ENCODE peak calls at places on chromosomes 4 and X, in four cellular contexts. I is stimulated activated CD4-positive, alpha-beta T cell treated with anti-CD3 and anti-CD28 coated beads, Interleukin-2, amount 100 ng/mL, for 48 hours; U is substantia nigra; P is NCI-H1417. K is an unnamed sample.

GRCh38 chrX:15474058-15474457 is 19.1 kb downstream of the PIR start:
- DNase-seq in I (no peak), U (no peak), P (no peak), K (no peak)

GRCh38 chr4:6338175-6338950 is 68.7 kb downstream of the WFS1 start:
- DNase-seq in I (no peak), U (no peak), P (no peak), K (no peak)

GRCh38 chr4:42600578-42600977 is 56.3 kb downstream of the ATP8A1 start:
- DNase-seq in I (no peak), U (no peak), P (no peak), K (peak; percentile 2)

GRCh38 chr4:6502747-6503465 is 30.5 kb upstream of the PPP2R2C start:
- DNase-seq in I (no peak), U (no peak), P (no peak), K (no peak)

GRCh38 chr4:175953960-175954521 is 111.6 kb upstream of the WDR17 start:
- DNase-seq in I (no peak), U (no peak), P (no peak), K (no peak)

GRCh38 chrX:52270453-52271116 is 85.9 kb downstream of the MAGED4 start:
- DNase-seq in I (no peak), U (no peak), P (no peak), K (no peak)

GRCh38 chr4:153137168-153137567 is 67.1 kb upstream of the TRIM2 start:
- DNase-seq in I (no peak), U (no peak), P (no peak), K (no peak)

GRCh38 chr4:14386196-14386595 is 616.1 kb upstream of the CPEB2 start:
- DNase-seq in I (no peak), U (no peak), P (no peak), K (no peak)

GRCh38 chr4:48470570-48470969 is 12.6 kb upstream of the SLC10A4 start:
- DNase-seq in I (no peak), U (no peak), P (peak; percentile 3), K (no peak)

GRCh38 chr4:102299302-102299701 is 46.0 kb downstream of the SLC39A8 start:
- DNase-seq in I (no peak), U (no peak), P (no peak), K (no peak)

GRCh38 chrX:100643943-100644587 is at the start of gene SRPX2:
- DNase-seq in I (no peak), U (peak; percentile 0), P (no peak), K (no peak)

GRCh38 chr4:152678841-152679240 is 956 bp downstream of the TMEM154 start:
- DNase-seq in I (no peak), U (no peak), P (peak; percentile 37), K (no peak)

GRCh38 chrX:151735219-151735618 is 673 bp downstream of the CNGA2 start:
- DNase-seq in I (no peak), U (no peak), P (no peak), K (no peak)

GRCh38 chr4:57342406-57342805 is 232.2 kb upstream of the IGFBP7 start:
- DNase-seq in I (no peak), U (no peak), P (no peak), K (no peak)

GRCh38 chr4:169899295-169899694 is 126.9 kb downstream of the MFAP3L start:
- DNase-seq in I (no peak), U (no peak), P (no peak), K (no peak)

GRCh38 chr4:108370291-108370690 is 201.6 kb upstream of the LEF1 start:
- DNase-seq in I (peak; percentile 10), U (no peak), P (no peak), K (no peak)

GRCh38 chr4:22048326-22048725 is 99.8 kb upstream of the KCNIP4 start:
- DNase-seq in I (no peak), U (no peak), P (no peak), K (no peak)

GRCh38 chrX:74450803-74451449 is 29.6 kb downstream of the SLC16A2 start:
- DNase-seq in I (no peak), U (no peak), P (no peak), K (no peak)

GRCh38 chr4:106034205-106034604 is 138.9 kb downstream of the NPNT start:
- DNase-seq in I (no peak), U (no peak), P (no peak), K (no peak)

GRCh38 chrX:136467321-136467720 is 20.4 kb upstream of the BRS3 start:
- DNase-seq in I (no peak), U (no peak), P (no peak), K (no peak)

GRCh38 chr4:181278941-181279340 is 964.3 kb upstream of the TENM3 start:
- DNase-seq in I (no peak), U (no peak), P (no peak), K (no peak)

GRCh38 chr4:111963158-111963557 is 182.1 kb upstream of the FAM241A start:
- DNase-seq in I (no peak), U (no peak), P (no peak), K (no peak)

GRCh38 chr4:77045490-77045889 is 30.3 kb downstream of the CCNI start:
- DNase-seq in I (no peak), U (no peak), P (no peak), K (no peak)

GRCh38 chr4:2300431-2300861 is 38.5 kb upstream of the MXD4 start:
- DNase-seq in I (no peak), U (no peak), P (no peak), K (no peak)

GRCh38 chr4:11497212-11497806 is 68.6 kb upstream of the HS3ST1 start:
- DNase-seq in I (no peak), U (no peak), P (no peak), K (no peak)

GRCh38 chr4:142596121-142596520 is 250.0 kb downstream of the INPP4B start:
- DNase-seq in I (no peak), U (no peak), P (no peak), K (no peak)

GRCh38 chr4:159368320-159368719 is 265.4 kb downstream of the RAPGEF2 start:
- DNase-seq in I (no peak), U (no peak), P (no peak), K (no peak)

GRCh38 chr4:87911252-87911774 is 64.2 kb upstream of the SPP1 start:
- DNase-seq in I (no peak), U (no peak), P (no peak), K (no peak)

GRCh38 chr4:75207902-75208301 is 275.0 kb downstream of the PARM1 start:
- DNase-seq in I (no peak), U (no peak), P (no peak), K (no peak)

GRCh38 chr4:186024637-186025320 is 44.2 kb upstream of the TLR3 start:
- DNase-seq in I (no peak), U (no peak), P (no peak), K (no peak)

GRCh38 chr4:140240237-140240636 is 86.3 kb upstream of the MAML3 start:
- DNase-seq in I (no peak), U (no peak), P (peak; percentile 56), K (no peak)

GRCh38 chr4:47222276-47222675 is 190.9 kb downstream of the GABRB1 start:
- DNase-seq in I (no peak), U (no peak), P (no peak), K (no peak)

GRCh38 chr4:182906786-182907185 is 10.4 kb downstream of the DCTD start:
- DNase-seq in I (no peak), U (no peak), P (no peak), K (no peak)

GRCh38 chr4:26116057-26116456 is 202.0 kb downstream of the SMIM20 start:
- DNase-seq in I (no peak), U (no peak), P (no peak), K (no peak)

K was measured in GM18507.